ENCODE peak calls at places on chromosomes 12 and 14, in seven cellular contexts. W is GM12878, L is SK-N-SH, R is K562, P is H1, S is HepG2, Y is HCT116. V is an unnamed sample.

GRCh38 chr12:77120156-77120555 is 54.8 kb upstream of the E2F7 start:
- DNase-seq in R (no peak), S (no peak), W (no peak), P (no peak), L (no peak), Y (peak; percentile 24), V (no peak)

GRCh38 chr14:65788876-65789859 is 376.6 kb downstream of the FUT8 start:
- DNase-seq in Y (no peak), S (peak; percentile 3), R (no peak), W (no peak), P (no peak), L (peak; percentile 25), V (no peak)

GRCh38 chr12:319116-319515 is 56.5 kb upstream of the SLC6A13 start:
- DNase-seq in Y (no peak), L (no peak), P (no peak), S (no peak), R (no peak), W (no peak), V (no peak)

GRCh38 chr12:57449375-57449774 is 5.7 kb upstream of the INHBE start:
- DNase-seq in W (no peak), Y (no peak), S (no peak), P (no peak), R (no peak), L (no peak), V (no peak)

GRCh38 chr14:104113631-104114420 is 24.6 kb upstream of the KIF26A start:
- DNase-seq in R (no peak), P (no peak), S (no peak), W (no peak), L (no peak), Y (no peak), V (no peak)

GRCh38 chr12:47949441-47950341 is 13.7 kb upstream of the TMEM106C start:
- DNase-seq in W (no peak), S (peak; percentile 76), P (peak; percentile 61), R (peak; percentile 83), Y (peak; percentile 69), L (peak; percentile 90), V (peak; percentile 63)

GRCh38 chr14:77039285-77040058 is 11.0 kb upstream of the IRF2BPL start:
- DNase-seq in Y (no peak), S (no peak), P (no peak), L (no peak), R (no peak), W (no peak), V (no peak)

GRCh38 chr12:106841471-106842302 is 67.2 kb downstream of the RIC8B start:
- DNase-seq in Y (peak; percentile 31), W (no peak), S (peak; percentile 30), R (peak; percentile 57), P (no peak), L (peak; percentile 65), V (peak; percentile 16)

GRCh38 chr12:124369055-124369900 is 74.4 kb downstream of the RFLNA start:
- DNase-seq in L (peak; percentile 96), R (no peak), Y (no peak), S (peak; percentile 69), W (no peak), P (no peak), V (no peak)

GRCh38 chr14:37320106-37320505 is 122.4 kb downstream of the MIPOL1 start:
- DNase-seq in R (no peak), Y (no peak), W (no peak), S (no peak), L (no peak), P (no peak), V (no peak)

GRCh38 chr12:132834181-132834711 is 5.6 kb upstream of the GOLGA3 start:
- DNase-seq in P (no peak), L (no peak), Y (no peak), S (no peak), W (no peak), R (no peak), V (no peak)

GRCh38 chr12:74985293-74985985 is 224.2 kb downstream of the KCNC2 start:
- DNase-seq in L (no peak), R (no peak), P (no peak), Y (no peak), W (no peak), S (no peak), V (no peak)

GRCh38 chr14:57656853-57657252 is 163.2 kb upstream of the CCDC198 start:
- DNase-seq in P (no peak), Y (no peak), R (no peak), L (no peak), W (no peak), S (no peak), V (no peak)

GRCh38 chr12:69966409-69966808 is 141.4 kb downstream of the MYRFL start:
- DNase-seq in S (peak; percentile 3), Y (peak; percentile 65), P (no peak), W (no peak), R (no peak), L (no peak), V (no peak)

GRCh38 chr14:71474291-71474690 is 457.9 kb upstream of the RGS6 start:
- DNase-seq in R (no peak), S (no peak), Y (no peak), L (peak; percentile 16), W (no peak), P (no peak), V (no peak)

GRCh38 chr12:103442187-103442564 is 53.6 kb downstream of the C12orf42 start:
- DNase-seq in W (no peak), L (no peak), R (no peak), Y (no peak), P (no peak), S (no peak), V (no peak)

GRCh38 chr14:75430526-75430925 is 2.7 kb downstream of the JDP2 start:
- DNase-seq in P (no peak), Y (no peak), S (no peak), L (no peak), R (no peak), W (no peak), V (no peak)

GRCh38 chr14:96067985-96068930 is 29.1 kb downstream of the C14orf132 start:
- DNase-seq in P (no peak), W (no peak), L (no peak), S (no peak), R (no peak), Y (no peak), V (no peak)

GRCh38 chr12:98896938-98897337 is 251.8 kb downstream of the APAF1 start:
- DNase-seq in Y (no peak), L (no peak), R (no peak), P (no peak), S (no peak), W (no peak), V (no peak)

GRCh38 chr12:125773033-125773432 is 707.8 kb downstream of the AACS start:
- DNase-seq in W (no peak), R (peak; percentile 37), Y (peak; percentile 6), P (peak; percentile 33), S (peak; percentile 27), L (peak; percentile 52), V (peak; percentile 83)

GRCh38 chr12:120944645-120945217 is 33.6 kb upstream of the HNF1A start:
- DNase-seq in Y (no peak), P (peak; percentile 36), L (peak; percentile 71), R (peak; percentile 66), W (no peak), S (no peak), V (peak; percentile 59)

GRCh38 chr12:114790276-114790675 is 106.3 kb upstream of the TBX3 start:
- DNase-seq in R (no peak), P (no peak), W (no peak), S (no peak), L (no peak), Y (no peak), V (no peak)

GRCh38 chr12:68767191-68767590 is 21.2 kb downstream of the SLC35E3 start:
- DNase-seq in L (no peak), Y (no peak), P (no peak), R (no peak), W (no peak), S (no peak), V (no peak)

GRCh38 chr14:78764240-78764639 is 594.1 kb downstream of the NRXN3 start:
- DNase-seq in P (no peak), S (no peak), W (no peak), L (no peak), Y (no peak), R (no peak), V (peak; percentile 32)

GRCh38 chr14:35821546-35822411 is 4.4 kb upstream of the BRMS1L start:
- DNase-seq in P (no peak), S (peak; percentile 83), L (peak; percentile 61), W (no peak), Y (peak; percentile 53), R (peak; percentile 32), V (no peak)

DNA sequence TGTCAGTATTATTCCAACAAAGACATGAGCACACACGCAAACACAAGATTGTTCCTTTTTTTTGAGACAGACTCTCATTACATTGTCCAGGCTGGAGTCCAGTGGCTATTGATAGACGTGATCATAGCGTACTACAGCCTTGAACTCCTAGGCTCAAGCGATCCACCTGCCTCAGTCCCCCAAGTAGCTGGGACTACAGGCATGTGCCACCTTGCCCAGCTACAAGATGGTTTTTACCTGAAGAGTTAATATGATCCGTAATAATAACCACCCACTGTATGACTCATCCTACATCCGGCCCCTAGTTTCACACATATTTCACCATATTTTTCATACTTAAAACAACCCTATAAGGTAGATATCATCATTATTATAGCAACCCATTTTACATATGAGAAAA is 26.8 kb downstream of the BCAT1 start:
- DNase-seq in Y (no peak), W (no peak), L (no peak), R (no peak), P (no peak), S (no peak), V (no peak)
- TF ChIP-seq YY1 in Y (no peak), W (no peak), L (no peak), R (no peak), P (no peak), S (no peak), V (no peak)

GRCh38 chr12:71354871-71355270 is 84.7 kb upstream of the LGR5 start:
- DNase-seq in P (no peak), R (no peak), S (no peak), W (no peak), L (no peak), Y (no peak), V (no peak)
- TF ChIP-seq YY1 in P (no peak), R (no peak), S (no peak), W (no peak), L (no peak), Y (no peak), V (no peak)

DNA sequence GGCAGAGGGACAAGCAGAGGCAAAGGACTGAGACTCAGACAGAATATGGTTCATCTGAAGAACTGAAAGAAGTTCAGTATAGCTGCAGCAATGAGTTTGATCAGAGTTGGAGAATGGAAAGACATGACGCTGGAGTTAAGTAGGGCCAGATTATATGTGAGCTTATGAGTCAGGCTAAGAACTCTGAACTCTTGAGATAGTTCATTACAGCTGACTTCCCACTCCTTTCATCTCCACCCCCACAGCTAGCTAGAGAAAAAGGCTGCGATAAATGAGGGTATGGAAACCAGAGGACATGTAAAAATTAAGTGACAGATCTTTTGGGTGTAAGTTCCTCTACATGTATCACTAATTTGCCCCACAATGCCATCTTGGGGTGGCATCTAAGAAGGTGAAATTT is 28.7 kb downstream of the PYM1 start:
- DNase-seq in S (peak; percentile 35), P (no peak), R (peak; percentile 60), Y (no peak), W (no peak), L (no peak), V (no peak)
- TF ChIP-seq YY1 in S (no peak), P (no peak), R (no peak), Y (no peak), W (no peak), L (no peak), V (no peak)

DNA sequence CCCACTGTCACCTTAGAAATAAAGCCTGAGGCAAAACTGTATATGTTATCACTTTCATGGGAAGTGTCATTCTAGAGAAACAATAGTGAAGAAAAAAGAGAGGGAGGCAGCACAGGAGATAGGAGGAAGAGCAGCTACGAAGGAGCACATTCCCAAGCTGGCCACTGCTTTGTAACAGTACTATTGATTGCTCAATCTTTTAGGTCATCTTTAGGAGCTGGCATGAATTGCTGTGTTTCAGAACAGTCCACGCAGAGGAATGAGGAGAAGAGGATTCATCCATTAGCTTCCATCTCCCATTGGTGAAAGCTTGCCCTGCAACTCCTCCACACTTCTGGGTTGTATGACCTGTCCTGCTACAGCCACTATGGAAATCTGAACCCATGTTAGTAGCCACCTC is 372.5 kb upstream of the DDHD1 start:
- DNase-seq in W (no peak), Y (no peak), S (no peak), P (no peak), L (no peak), R (no peak), V (no peak)
- TF ChIP-seq YY1 in W (no peak), Y (no peak), S (no peak), P (no peak), L (no peak), R (no peak), V (no peak)

V was measured in NT2/D1.